ENCODE peak calls at places on chromosomes 13 and 19, in eight cellular contexts. S is sciatic nerve; K is activated naive CD8-positive, alpha-beta T cell treated with anti-CD3 and anti-CD28 coated beads, Interleukin-2, amount 50 U/mL, for 24 hours; B is T-helper 1 cell; I is NCI-H2171; V is heart left ventricle; M is stimulated activated CD8-positive, alpha-beta memory T cell treated with anti-CD3 and anti-CD28 coated beads, Interleukin-12 subunit alpha, Interleukin-12 subunit beta, amount 100 ng/mL, for 1 hour; C is COLO829. O is an unnamed sample.

GRCh38 chr19:52453324-52454094 is at the start of gene ZNF578:
- DNase-seq in S (peak; percentile 86), K (peak; percentile 68), B (peak; percentile 49), I (peak; percentile 93), V (peak; percentile 88), M (peak; percentile 32), C (peak; percentile 10), O (peak; percentile 34)

GRCh38 chr13:69935043-69935442 is 172.6 kb upstream of the ATXN8OS start:
- DNase-seq in S (no peak), K (no peak), B (no peak), I (no peak), V (no peak), M (no peak), C (peak; percentile 8), O (no peak)

GRCh38 chr19:11196406-11197287 is 698 bp downstream of the KANK2 start:
- DNase-seq in S (peak; percentile 79), K (no peak), B (no peak), I (no peak), V (peak; percentile 64), M (no peak), C (peak; percentile 62), O (peak; percentile 51)

GRCh38 chr13:49452725-49453457 is 8.8 kb downstream of the SETDB2 start:
- DNase-seq in S (no peak), K (no peak), B (no peak), I (no peak), V (no peak), M (no peak), C (no peak), O (no peak)

GRCh38 chr13:32262165-32262564 is 53.0 kb downstream of the ZAR1L start:
- DNase-seq in S (no peak), K (no peak), B (no peak), I (no peak), V (no peak), M (no peak), C (no peak), O (no peak)

GRCh38 chr13:36354842-36355241 is 8.6 kb upstream of the SPART start:
- DNase-seq in S (no peak), K (no peak), B (no peak), I (no peak), V (no peak), M (no peak), C (no peak), O (no peak)

GRCh38 chr19:35260694-35261304 is 8.0 kb upstream of the USF2 start:
- DNase-seq in S (peak; percentile 36), K (no peak), B (no peak), I (no peak), V (no peak), M (no peak), C (no peak), O (peak; percentile 4)

GRCh38 chr19:46753420-46754155 is 7.3 kb upstream of the STRN4 start:
- DNase-seq in S (no peak), K (peak; percentile 69), B (peak; percentile 49), I (peak; percentile 91), V (no peak), M (peak; percentile 42), C (no peak), O (peak; percentile 78)

GRCh38 chr13:75226092-75226491 is 255.9 kb downstream of the TBC1D4 start:
- DNase-seq in S (no peak), K (no peak), B (no peak), I (no peak), V (no peak), M (no peak), C (no peak), O (no peak)

GRCh38 chr19:56136362-56136761 is 4.7 kb upstream of the ZNF444 start:
- DNase-seq in S (no peak), K (no peak), B (no peak), I (no peak), V (no peak), M (no peak), C (no peak), O (no peak)

GRCh38 chr19:28445826-28446225 is 767.1 kb downstream of the UQCRFS1 start:
- DNase-seq in S (no peak), K (no peak), B (no peak), I (no peak), V (no peak), M (no peak), C (no peak), O (no peak)

GRCh38 chr13:41696163-41697003 is 239.0 kb downstream of the RGCC start:
- DNase-seq in S (no peak), K (no peak), B (no peak), I (no peak), V (no peak), M (no peak), C (peak; percentile 25), O (no peak)

GRCh38 chr13:103130681-103131210 is 64.5 kb upstream of the SLC10A2 start:
- DNase-seq in S (no peak), K (no peak), B (no peak), I (no peak), V (no peak), M (no peak), C (no peak), O (peak; percentile 39)

O was measured in GM10248.